ENCODE peak calls at places on chromosome 17, in five cellular contexts. W is K562, L is A549, N is HepG2, M is H1. P is an unnamed sample.

GRCh38 chr17:81245024-81245664 is 6.0 kb downstream of the NDUFAF8 start:
- DNase-seq in W (no peak), L (no peak), N (no peak), M (no peak), P (no peak)

GRCh38 chr17:83055911-83056582 is 23.4 kb upstream of the METRNL start:
- DNase-seq in W (no peak), L (peak; percentile 41), N (peak; percentile 45), M (no peak), P (peak; percentile 43)

GRCh38 chr17:4559851-4560820 is at the start of gene GGT6:
- DNase-seq in W (no peak), L (no peak), N (no peak), M (no peak), P (no peak)

GRCh38 chr17:7915611-7916382 is at the start of gene RNF227:
- DNase-seq in W (peak; percentile 75), L (peak; percentile 62), N (peak; percentile 14), M (no peak), P (peak; percentile 98)

GRCh38 chr17:37708616-37709212 is 36.1 kb downstream of the HNF1B start:
- DNase-seq in W (no peak), L (peak; percentile 72), N (peak; percentile 97), M (no peak), P (no peak)

GRCh38 chr17:79243603-79243990 is 169.0 kb downstream of the ENGASE start:
- DNase-seq in W (no peak), L (no peak), N (no peak), M (no peak), P (no peak)

GRCh38 chr17:43140396-43141332 is 15.5 kb upstream of the BRCA1 start:
- DNase-seq in W (no peak), L (no peak), N (no peak), M (no peak), P (no peak)

GRCh38 chr17:42387221-42387657 is 1.0 kb downstream of the STAT3 start:
- DNase-seq in W (no peak), L (no peak), N (peak; percentile 90), M (no peak), P (peak; percentile 64)

GRCh38 chr17:71983828-71984227 is 137.0 kb upstream of the SOX9 start:
- DNase-seq in W (no peak), L (no peak), N (no peak), M (no peak), P (no peak)

GRCh38 chr17:9360610-9361571 is 214.7 kb downstream of the STX8 start:
- DNase-seq in W (no peak), L (peak; percentile 70), N (peak; percentile 90), M (no peak), P (no peak)

GRCh38 chr17:44137891-44138709 is 3.6 kb upstream of the HROB start:
- DNase-seq in W (peak; percentile 95), L (peak; percentile 99), N (peak; percentile 87), M (peak; percentile 75), P (peak; percentile 97)

GRCh38 chr17:6393368-6393952 is 41.5 kb downstream of the AIPL1 start:
- DNase-seq in W (no peak), L (no peak), N (peak; percentile 53), M (no peak), P (no peak)

GRCh38 chr17:3754458-3755334 is 31.0 kb downstream of the HASPIN start:
- DNase-seq in W (peak; percentile 94), L (no peak), N (no peak), M (peak; percentile 100), P (no peak)

GRCh38 chr17:73731733-73732132 is 87.5 kb upstream of the SDK2 start:
- DNase-seq in W (no peak), L (no peak), N (no peak), M (no peak), P (no peak)

GRCh38 chr17:46154151-46154816 is 38.9 kb downstream of the KANSL1 start:
- DNase-seq in W (no peak), L (no peak), N (no peak), M (no peak), P (peak; percentile 78)

GRCh38 chr17:13557077-13557476 is 44.7 kb downstream of the HS3ST3A1 start:
- DNase-seq in W (no peak), L (no peak), N (no peak), M (no peak), P (no peak)

GRCh38 chr17:68514809-68515208 is 2.6 kb downstream of the PRKAR1A start:
- DNase-seq in W (no peak), L (no peak), N (peak; percentile 21), M (no peak), P (peak; percentile 86)

GRCh38 chr17:79965806-79966205 is 69.9 kb downstream of the TBC1D16 start:
- DNase-seq in W (no peak), L (no peak), N (no peak), M (no peak), P (peak; percentile 72)

GRCh38 chr17:74859439-74860228 is at the start of gene GRIN2C:
- DNase-seq in W (peak; percentile 60), L (no peak), N (no peak), M (no peak), P (no peak)

GRCh38 chr17:60145006-60145935 is 4.5 kb upstream of the CA4 start:
- DNase-seq in W (no peak), L (no peak), N (no peak), M (no peak), P (no peak)

GRCh38 chr17:40901981-40902862 is 17.2 kb upstream of the KRT20 start:
- DNase-seq in W (no peak), L (peak; percentile 96), N (peak; percentile 99), M (no peak), P (no peak)

GRCh38 chr17:80428796-80429195 is 13.8 kb downstream of the ENDOV start:
- DNase-seq in W (no peak), L (no peak), N (no peak), M (no peak), P (no peak)

GRCh38 chr17:13209091-13209490 is 191.3 kb upstream of the ELAC2 start:
- DNase-seq in W (no peak), L (no peak), N (no peak), M (no peak), P (no peak)

GRCh38 chr17:40564195-40564882 is 933 bp downstream of the CCR7 start:
- DNase-seq in W (no peak), L (no peak), N (no peak), M (no peak), P (no peak)

GRCh38 chr17:39175695-39176093 is 9.7 kb upstream of the ARL5C start:
- DNase-seq in W (peak; percentile 60), L (no peak), N (no peak), M (no peak), P (no peak)

GRCh38 chr17:52106070-52106469 is 52.4 kb downstream of the CA10 start:
- DNase-seq in W (no peak), L (no peak), N (no peak), M (no peak), P (no peak)

GRCh38 chr17:67441052-67441738 is 64.1 kb downstream of the PITPNC1 start:
- DNase-seq in W (no peak), L (peak; percentile 81), N (peak; percentile 38), M (no peak), P (peak; percentile 64)

GRCh38 chr17:50437409-50437808 is 11.4 kb downstream of the ACSF2 start:
- DNase-seq in W (no peak), L (no peak), N (no peak), M (no peak), P (no peak)

GRCh38 chr17:50443492-50444051 is 17.6 kb downstream of the ACSF2 start:
- DNase-seq in W (peak; percentile 17), L (no peak), N (no peak), M (no peak), P (no peak)

GRCh38 chr17:50440838-50441829 is 15.1 kb downstream of the ACSF2 start:
- DNase-seq in W (peak; percentile 3), L (no peak), N (no peak), M (no peak), P (no peak)

GRCh38 chr17:50439008-50439407 is 13.0 kb downstream of the ACSF2 start:
- DNase-seq in W (no peak), L (no peak), N (no peak), M (no peak), P (no peak)

GRCh38 chr17:50440172-50440837 is 14.3 kb downstream of the ACSF2 start:
- DNase-seq in W (no peak), L (no peak), N (peak; percentile 67), M (no peak), P (no peak)
- H3K4me3 ChIP-seq in W (no peak overlapping the region), L (no peak overlapping the region), N (no peak overlapping the region), M (no peak overlapping the region), P (no peak overlapping the region)

GRCh38 chr17:76658387-76658705 is 14.8 kb upstream of the ST6GALNAC1 start:
- DNase-seq in W (no peak), L (no peak), N (no peak), M (no peak), P (no peak)

GRCh38 chr17:76659928-76660614 is 16.5 kb upstream of the ST6GALNAC1 start:
- DNase-seq in W (peak; percentile 71), L (no peak), N (no peak), M (no peak), P (no peak)

GRCh38 chr17:76654408-76654807 is 10.9 kb upstream of the ST6GALNAC1 start:
- DNase-seq in W (no peak), L (no peak), N (no peak), M (no peak), P (no peak)

GRCh38 chr17:76657505-76658386 is 14.2 kb upstream of the ST6GALNAC1 start:
- DNase-seq in W (no peak), L (no peak), N (no peak), M (no peak), P (no peak)
- TF ChIP-seq JUN in W (no peak), L (no peak), N (no peak), M (no peak), P (no peak)

GRCh38 chr17:55773671-55774070 is 22.8 kb downstream of the PCTP start:
- DNase-seq in W (no peak), L (no peak), N (no peak), M (no peak), P (no peak)

GRCh38 chr17:55768946-55769624 is 18.2 kb downstream of the PCTP start:
- DNase-seq in W (no peak), L (no peak), N (no peak), M (no peak), P (no peak)

GRCh38 chr17:55772086-55772485 is 21.2 kb downstream of the PCTP start:
- DNase-seq in W (no peak), L (no peak), N (no peak), M (no peak), P (no peak)

GRCh38 chr17:55770220-55770870 is 19.5 kb downstream of the PCTP start:
- DNase-seq in W (peak; percentile 39), L (peak; percentile 84), N (peak; percentile 68), M (no peak), P (peak; percentile 49)

GRCh38 chr17:55769625-55770000 is 18.8 kb downstream of the PCTP start:
- DNase-seq in W (no peak), L (no peak), N (no peak), M (no peak), P (no peak)
- H3K4me3 ChIP-seq in W (no peak overlapping the region), L (no peak overlapping the region), N (no peak overlapping the region), M (no peak overlapping the region), P (no peak overlapping the region)

DNA sequence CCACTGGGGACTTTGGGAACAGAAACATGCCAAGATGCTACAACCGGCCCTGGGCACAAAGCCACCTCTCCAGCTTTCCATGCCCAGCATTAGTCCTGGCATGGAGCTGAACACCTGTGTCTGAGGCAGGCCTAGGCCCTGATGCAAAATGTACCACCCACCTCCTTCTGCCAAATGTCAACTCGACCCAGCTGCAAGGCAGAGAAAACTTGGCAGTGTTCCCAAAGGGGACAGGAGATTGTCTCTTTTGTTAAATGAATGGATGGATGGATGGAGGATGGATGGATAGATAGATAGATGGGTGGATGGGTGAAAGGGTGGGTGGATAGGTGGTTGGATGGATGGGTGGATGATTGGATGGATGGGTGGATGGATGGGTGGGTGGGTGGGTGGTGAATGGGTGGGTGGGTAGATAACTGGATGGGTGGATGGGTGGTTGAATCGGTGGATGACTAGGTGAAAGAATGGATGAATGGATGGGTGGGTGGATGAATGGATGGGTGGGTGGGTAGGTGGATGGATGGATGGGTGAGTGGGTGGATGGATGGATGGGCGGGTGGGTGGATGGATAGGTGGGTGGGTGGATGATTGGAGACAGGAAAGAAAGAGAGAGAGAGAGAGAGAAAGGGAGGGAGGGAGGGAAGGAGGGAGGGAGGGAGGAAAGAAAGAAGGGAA is 73.4 kb upstream of the TNRC6C start:
- DNase-seq in W (no peak), L (no peak), N (no peak), M (no peak), P (no peak)
- TF ChIP-seq JUN in W (no peak), L (no peak), N (no peak), M (no peak), P (no peak)